ENCODE peak calls at places on chromosomes 3 and 15, in seven cellular contexts. L, E, A, R, M, G and V are unnamed samples.

GRCh38 chr15:95843241-95843851 is 487.2 kb upstream of the NR2F2 start:
- DNase-seq in L (no peak), E (peak; percentile 68), A (peak; percentile 53), R (no peak), M (peak; percentile 43), G (no peak), V (peak; percentile 40)

GRCh38 chr15:76341366-76342045 is 4.9 kb downstream of the ISL2 start:
- DNase-seq in L (peak; percentile 41), E (no peak), A (no peak), R (peak; percentile 24), M (no peak), G (no peak), V (no peak)

GRCh38 chr3:43892061-43892460 is 201.3 kb downstream of the ABHD5 start:
- DNase-seq in L (no peak), E (no peak), A (no peak), R (no peak), M (no peak), G (no peak), V (no peak)

GRCh38 chr3:135100349-135100741 is 305.3 kb downstream of the EPHB1 start:
- DNase-seq in L (no peak), E (no peak), A (no peak), R (no peak), M (no peak), G (no peak), V (no peak)

GRCh38 chr3:39267631-39268553 is 11.9 kb downstream of the CX3CR1 start:
- DNase-seq in L (peak; percentile 54), E (no peak), A (no peak), R (no peak), M (no peak), G (no peak), V (no peak)

GRCh38 chr3:190064112-190064511 is 56.6 kb downstream of the P3H2 start:
- DNase-seq in L (no peak), E (peak; percentile 89), A (no peak), R (no peak), M (peak; percentile 89), G (no peak), V (no peak)

GRCh38 chr3:39193391-39193790 is 996 bp upstream of the XIRP1 start:
- DNase-seq in L (no peak), E (peak; percentile 17), A (peak; percentile 48), R (no peak), M (no peak), G (no peak), V (no peak)

GRCh38 chr15:66254364-66255292 is 1.1 kb upstream of the MEGF11 start:
- DNase-seq in L (no peak), E (no peak), A (no peak), R (no peak), M (no peak), G (no peak), V (no peak)

GRCh38 chr3:141231923-141232861 is 567 bp downstream of the PXYLP1 start:
- DNase-seq in L (peak; percentile 43), E (no peak), A (no peak), R (peak; percentile 68), M (no peak), G (peak; percentile 70), V (peak; percentile 22)

GRCh38 chr3:56467801-56468183 is 475 bp downstream of the ERC2 start:
- DNase-seq in L (peak; percentile 17), E (no peak), A (no peak), R (no peak), M (no peak), G (peak; percentile 31), V (no peak)

GRCh38 chr15:35530698-35531097 is 15.3 kb downstream of the DPH6 start:
- DNase-seq in L (no peak), E (no peak), A (no peak), R (peak; percentile 40), M (no peak), G (no peak), V (no peak)

GRCh38 chr15:80093854-80094418 is 34.5 kb downstream of the ZFAND6 start:
- DNase-seq in L (no peak), E (no peak), A (peak; percentile 38), R (peak; percentile 68), M (no peak), G (peak; percentile 31), V (no peak)

GRCh38 chr3:42256135-42256819 is 9.7 kb downstream of the CCK start:
- DNase-seq in L (no peak), E (peak; percentile 14), A (no peak), R (no peak), M (peak; percentile 16), G (no peak), V (no peak)

GRCh38 chr3:123361019-123361418 is 87.9 kb downstream of the ADCY5 start:
- DNase-seq in L (no peak), E (no peak), A (no peak), R (no peak), M (no peak), G (no peak), V (no peak)

GRCh38 chr3:192188218-192188835 is 539.0 kb downstream of the FGF12 start:
- DNase-seq in L (peak; percentile 62), E (peak; percentile 15), A (peak; percentile 19), R (peak; percentile 68), M (peak; percentile 49), G (no peak), V (peak; percentile 87)

GRCh38 chr3:30551266-30551665 is 55.1 kb upstream of the TGFBR2 start:
- DNase-seq in L (no peak), E (no peak), A (no peak), R (no peak), M (no peak), G (no peak), V (peak; percentile 10)

GRCh38 chr15:67900621-67901147 is 60.8 kb upstream of the RNU6-1 start:
- DNase-seq in L (no peak), E (no peak), A (no peak), R (no peak), M (no peak), G (no peak), V (no peak)

GRCh38 chr3:42149537-42150426 is 58.6 kb downstream of the TRAK1 start:
- DNase-seq in L (no peak), E (no peak), A (no peak), R (peak; percentile 60), M (no peak), G (no peak), V (no peak)

GRCh38 chr15:50049871-50050270 is 69.2 kb downstream of the ATP8B4 start:
- DNase-seq in L (no peak), E (peak; percentile 57), A (no peak), R (no peak), M (peak; percentile 71), G (no peak), V (no peak)

GRCh38 chr3:182364723-182365650 is 428.3 kb upstream of the ATP11B start:
- DNase-seq in L (no peak), E (no peak), A (no peak), R (peak; percentile 20), M (no peak), G (no peak), V (no peak)

DNA sequence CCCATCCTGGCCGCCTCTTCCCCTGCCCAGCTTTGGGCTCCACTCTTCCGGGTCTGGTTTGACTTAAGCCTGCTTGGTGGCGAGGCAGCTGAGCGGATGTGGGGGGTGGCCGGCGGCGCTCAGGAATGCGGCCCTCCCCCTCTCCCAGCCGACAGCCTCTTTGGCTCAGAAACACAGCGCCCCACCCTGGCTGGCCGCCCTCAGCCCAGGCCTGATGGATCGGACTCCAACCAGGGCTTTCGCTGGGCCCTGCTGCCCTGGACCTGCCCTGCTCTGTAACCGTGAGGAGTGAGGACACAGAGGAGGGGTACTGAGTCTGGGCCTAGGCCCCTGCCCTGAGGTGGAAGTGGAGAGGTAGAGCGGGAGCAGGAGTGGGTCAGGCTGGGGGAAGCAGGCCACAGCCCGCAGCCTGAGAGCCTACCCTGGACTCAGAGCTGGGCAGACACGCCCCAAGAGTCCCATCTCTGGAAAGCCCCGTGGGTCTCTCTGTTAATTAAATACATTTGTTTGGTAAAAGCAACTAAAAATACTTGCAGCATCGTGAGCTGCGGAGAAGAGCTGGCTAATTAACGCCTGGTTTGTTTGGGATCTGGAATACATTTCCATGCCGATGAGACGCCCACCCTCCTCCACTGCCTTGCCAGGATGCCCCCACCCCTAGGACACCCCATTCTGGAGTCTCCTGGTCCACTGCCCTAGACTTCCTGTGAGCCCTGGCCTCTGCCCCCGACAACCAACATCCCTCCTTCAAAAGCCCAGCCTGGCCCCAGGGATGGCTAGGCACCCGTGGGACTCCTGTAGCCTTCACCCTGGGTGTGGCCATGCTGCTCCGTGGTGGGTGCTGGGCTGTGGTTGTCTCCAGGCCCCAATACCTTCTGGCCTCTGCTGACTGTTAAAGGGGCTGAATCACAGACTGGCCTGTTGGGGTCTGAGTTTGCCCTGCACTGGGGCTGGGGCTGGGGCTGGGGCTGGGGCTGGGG is 19.6 kb downstream of the PLXNA1 start:
- DNase-seq in L (no peak), E (peak; percentile 85), A (peak; percentile 91), R (peak; percentile 79), M (peak; percentile 89), G (peak; percentile 90), V (no peak)
- TF ChIP-seq CTCF in L (no peak), E (peak; percentile 85), A (peak; percentile 52), R (peak; percentile 32), M (peak; percentile 50), G (peak; percentile 43), V (no peak)

DNA sequence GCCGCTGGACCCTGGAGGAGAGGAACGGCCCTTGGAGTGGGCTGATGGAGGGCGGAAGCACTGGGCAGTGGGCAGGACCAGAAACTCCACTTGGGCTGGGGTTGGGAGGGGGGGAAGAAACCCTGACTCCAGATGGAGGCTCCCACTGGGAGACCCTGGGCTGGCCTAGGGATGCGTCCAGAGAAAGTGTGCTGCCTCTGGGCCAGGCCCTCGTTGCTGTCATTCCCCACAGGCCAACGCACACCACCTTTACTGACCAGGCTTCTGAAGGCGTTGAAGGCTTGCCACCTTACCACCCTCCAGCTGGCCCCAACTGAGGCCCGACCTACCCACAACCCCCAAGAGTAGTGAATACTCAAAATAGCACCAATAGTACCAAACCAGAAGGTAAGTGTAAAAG is 8.4 kb upstream of the ITPKA start:
- DNase-seq in L (no peak), E (no peak), A (no peak), R (no peak), M (no peak), G (no peak), V (no peak)
- TF ChIP-seq CTCF in L (no peak), E (no peak), A (no peak), R (no peak), M (no peak), G (no peak), V (no peak)

GRCh38 chr3:27319304-27319703 is 49.9 kb downstream of the NEK10 start:
- DNase-seq in L (no peak), E (no peak), A (no peak), R (no peak), M (no peak), G (no peak), V (no peak)
- TF ChIP-seq CTCF in L (no peak), E (no peak), A (no peak), R (no peak), M (no peak), G (no peak), V (no peak)

GRCh38 chr3:25903371-25903770 is 113.5 kb downstream of the OXSM start:
- DNase-seq in L (no peak), E (no peak), A (no peak), R (no peak), M (no peak), G (no peak), V (no peak)

GRCh38 chr3:25902586-25902985 is 112.7 kb downstream of the OXSM start:
- DNase-seq in L (no peak), E (no peak), A (no peak), R (no peak), M (no peak), G (no peak), V (no peak)

GRCh38 chr3:25906132-25906906 is 116.4 kb downstream of the OXSM start:
- DNase-seq in L (no peak), E (no peak), A (no peak), R (no peak), M (no peak), G (no peak), V (no peak)

GRCh38 chr3:25901796-25902195 is 111.9 kb downstream of the OXSM start:
- DNase-seq in L (no peak), E (no peak), A (no peak), R (no peak), M (no peak), G (no peak), V (peak; percentile 13)

GRCh38 chr3:25904248-25904647 is 114.4 kb downstream of the OXSM start:
- DNase-seq in L (no peak), E (no peak), A (peak; percentile 30), R (no peak), M (no peak), G (no peak), V (no peak)
- TF ChIP-seq CTCF in L (no peak), E (no peak), A (peak; percentile 41), R (peak; percentile 19), M (no peak), G (no peak), V (peak; percentile 37)